ENCODE peak calls at places on chromosomes 3 and 15, in seven cellular contexts. Y is GM13977, E is A549, V is psoas muscle, G is neural crest cell, Z is GDM1, T is mesenteric fat pad. W is an unnamed sample.

GRCh38 chr3:137468446-137468845 is 295.7 kb upstream of the SOX14 start:
- DNase-seq in Y (no peak), E (no peak), V (no peak), G (no peak), Z (no peak), T (no peak), W (no peak)

GRCh38 chr3:76039431-76039830 is 254.1 kb upstream of the ZNF717 start:
- DNase-seq in Y (no peak), E (no peak), V (no peak), G (no peak), Z (no peak), T (no peak), W (no peak)

GRCh38 chr3:127734754-127735473 is 62.2 kb downstream of the ABTB1 start:
- DNase-seq in Y (no peak), E (no peak), V (peak), G (no peak), Z (peak), T (no peak), W (peak)

GRCh38 chr3:192467230-192468186 is 259.8 kb downstream of the FGF12 start:
- DNase-seq in Y (peak), E (peak), V (no peak), G (peak), Z (no peak), T (no peak), W (peak)

GRCh38 chr3:141307351-141308059 is 60.8 kb upstream of the ZBTB38 start:
- DNase-seq in Y (no peak), E (no peak), V (no peak), G (no peak), Z (no peak), T (no peak), W (no peak)

GRCh38 chr15:77827860-77828259 is 195.1 kb upstream of the LINGO1 start:
- DNase-seq in Y (no peak), E (no peak), V (no peak), G (no peak), Z (no peak), T (no peak), W (no peak)

GRCh38 chr3:138426211-138426610 is 8.2 kb upstream of the ESYT3 start:
- DNase-seq in Y (no peak), E (no peak), V (no peak), G (no peak), Z (no peak), T (no peak), W (no peak)

GRCh38 chr15:80526556-80527340 is 122.6 kb downstream of the ARNT2 start:
- DNase-seq in Y (no peak), E (no peak), V (no peak), G (no peak), Z (no peak), T (no peak), W (no peak)